ENCODE peak calls at places on chromosomes 13 and 19, in five cellular contexts. T, Q, E, O and P are unnamed samples. For H3K9me3, the result is how much of the 10 kb centered on the place peaks cover.

GRCh38 chr13:39253774-39254173 is 215.5 kb downstream of the NHLRC3 start:
- DNase-seq in T (no peak), Q (no peak), E (peak), O (no peak), P (no peak)

GRCh38 chr19:3879656-3880055 is 829 bp upstream of the ATCAY start:
- DNase-seq in T (no peak), Q (no peak), E (no peak), O (no peak), P (no peak)

GRCh38 chr13:83995930-83996329 is 113.7 kb upstream of the SLITRK1 start:
- DNase-seq in T (no peak), Q (no peak), E (no peak), O (no peak), P (no peak)

GRCh38 chr19:35756373-35757230 is at the start of gene HSPB6:
- DNase-seq in T (peak), Q (no peak), E (peak), O (peak), P (peak)

GRCh38 chr19:4194353-4194752 is 11.9 kb downstream of the ANKRD24 start:
- DNase-seq in T (no peak), Q (no peak), E (no peak), O (no peak), P (no peak)

GRCh38 chr13:76823969-76824368 is 62.2 kb downstream of the KCTD12 start:
- DNase-seq in T (no peak), Q (no peak), E (no peak), O (no peak), P (no peak)

GRCh38 chr19:8001995-8002849 is 3.2 kb downstream of the ELAVL1 start:
- DNase-seq in T (peak), Q (peak), E (peak), O (peak), P (peak)

GRCh38 chr19:28242317-28242927 is 970.5 kb downstream of the UQCRFS1 start:
- DNase-seq in T (no peak), Q (peak), E (peak), O (no peak), P (no peak)

GRCh38 chr19:41886761-41887710 is 4.1 kb downstream of the ARHGEF1 start:
- DNase-seq in T (no peak), Q (no peak), E (no peak), O (no peak), P (no peak)

GRCh38 chr19:17078038-17078919 is 2.7 kb downstream of the MYO9B start:
- DNase-seq in T (peak), Q (no peak), E (no peak), O (no peak), P (no peak)
- H3K4me3 ChIP-seq in T (no peak), Q (no peak), E (peak), O (no peak), P (no peak)

GRCh38 chr19:10971107-10971715 is 10.4 kb downstream of the SMARCA4 start:
- DNase-seq in T (no peak), Q (no peak), E (no peak), O (no peak), P (no peak)

GRCh38 chr19:10966809-10967208 is 6.0 kb downstream of the SMARCA4 start:
- DNase-seq in T (no peak), Q (no peak), E (no peak), O (no peak), P (no peak)

GRCh38 chr19:10964903-10965302 is 4.1 kb downstream of the SMARCA4 start:
- DNase-seq in T (no peak), Q (no peak), E (no peak), O (no peak), P (no peak)

GRCh38 chr19:10965398-10965797 is 4.6 kb downstream of the SMARCA4 start:
- DNase-seq in T (no peak), Q (no peak), E (no peak), O (no peak), P (no peak)

DNA sequence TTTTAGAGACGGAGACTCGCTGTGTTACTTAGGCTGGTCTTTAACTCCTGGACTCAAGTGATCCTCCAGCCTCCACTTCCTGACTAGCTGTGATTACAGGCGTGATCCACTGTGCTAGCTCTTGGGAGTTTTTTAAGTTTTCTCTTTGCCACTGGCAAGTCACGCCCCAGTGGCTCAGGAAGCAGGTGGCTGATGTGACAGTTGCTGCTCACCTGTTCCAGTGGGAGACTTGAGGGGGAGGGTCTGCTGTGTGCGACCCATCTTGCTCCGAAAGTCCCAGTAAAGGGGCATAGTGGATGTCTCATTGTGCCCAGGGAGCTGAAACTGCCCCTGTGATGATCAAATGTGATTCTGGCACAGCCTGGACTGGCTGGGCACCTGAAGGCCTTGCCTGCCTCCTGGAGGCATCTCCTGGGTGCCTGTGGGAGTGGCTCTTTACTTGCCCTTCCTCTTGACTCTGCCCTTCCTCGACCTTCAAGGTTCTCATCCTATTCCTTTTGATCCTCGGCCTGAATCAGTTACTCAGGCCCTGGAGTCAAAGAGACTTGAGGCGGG is 7.8 kb downstream of the SMARCA4 start:
- DNase-seq in T (no peak), Q (no peak), E (no peak), O (no peak), P (no peak)
- TF ChIP-seq CTCF in T (no peak), Q (no peak), E (no peak), O (no peak), P (no peak)

GRCh38 chr13:69423844-69424243 is 683.8 kb upstream of the ATXN8OS start:
- DNase-seq in T (no peak), Q (no peak), E (no peak), O (no peak), P (no peak)

GRCh38 chr13:69425235-69425634 is 682.4 kb upstream of the ATXN8OS start:
- DNase-seq in T (no peak), Q (no peak), E (no peak), O (no peak), P (no peak)
- H3K9me3 ChIP-seq in T (under half), Q (under half), E (under half), O (under half), P (under half)

GRCh38 chr13:42271337-42272114 is 426 bp upstream of the AKAP11 start:
- DNase-seq in T (peak), Q (peak), E (peak), O (peak), P (peak)

GRCh38 chr13:42272776-42273175 is 824 bp downstream of the AKAP11 start:
- DNase-seq in T (no peak), Q (no peak), E (peak), O (no peak), P (no peak)

GRCh38 chr13:42272115-42272756 is at the start of gene AKAP11:
- DNase-seq in T (peak), Q (peak), E (peak), O (peak), P (peak)

GRCh38 chr13:42270857-42271215 is 1.1 kb upstream of the AKAP11 start:
- DNase-seq in T (no peak), Q (no peak), E (no peak), O (no peak), P (no peak)

GRCh38 chr13:42270160-42270856 is 1.6 kb upstream of the AKAP11 start:
- DNase-seq in T (no peak), Q (no peak), E (no peak), O (no peak), P (no peak)
- H3K4me3 ChIP-seq in T (no peak), Q (no peak), E (no peak), O (no peak), P (no peak)

GRCh38 chr13:29418026-29418425 is 177.5 kb downstream of the SLC7A1 start:
- DNase-seq in T (no peak), Q (no peak), E (no peak), O (no peak), P (no peak)
- TF ChIP-seq CTCF in T (no peak), Q (peak), E (no peak), O (no peak), P (no peak)

GRCh38 chr13:45750566-45750965 is 48.4 kb downstream of the CBY2 start:
- DNase-seq in T (no peak), Q (no peak), E (no peak), O (no peak), P (no peak)

GRCh38 chr13:45749026-45749759 is 47.1 kb downstream of the CBY2 start:
- DNase-seq in T (no peak), Q (no peak), E (no peak), O (no peak), P (no peak)

GRCh38 chr13:45742985-45743384 is 40.9 kb downstream of the CBY2 start:
- DNase-seq in T (no peak), Q (no peak), E (no peak), O (no peak), P (no peak)

GRCh38 chr13:45744979-45745378 is 42.9 kb downstream of the CBY2 start:
- DNase-seq in T (no peak), Q (no peak), E (no peak), O (no peak), P (no peak)

DNA sequence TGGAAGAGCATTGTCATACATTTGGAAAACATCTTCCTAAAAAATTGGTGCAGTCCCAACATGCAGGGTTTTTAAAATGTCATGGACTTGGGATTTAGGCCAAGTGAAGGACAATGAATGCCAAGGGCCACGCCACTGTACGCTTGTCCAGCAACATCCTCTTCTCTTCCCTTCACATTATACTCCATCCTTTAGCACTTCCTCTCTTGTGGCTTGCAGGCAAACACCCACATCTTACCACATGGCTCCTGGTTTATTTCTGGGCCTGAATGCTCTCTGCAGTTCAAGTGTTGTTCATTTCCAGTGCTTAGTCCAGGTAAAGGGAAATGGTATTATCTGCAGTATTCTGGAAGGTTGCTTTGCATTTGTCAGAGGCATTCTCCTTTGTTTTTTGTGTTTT is 45.0 kb downstream of the CBY2 start:
- DNase-seq in T (no peak), Q (no peak), E (no peak), O (no peak), P (no peak)
- H3K9me3 ChIP-seq in T (under half), Q (under half), E (under half), O (under half), P (under half)

GRCh38 chr13:74288361-74288911 is 154.2 kb upstream of the KLF12 start:
- DNase-seq in T (peak), Q (no peak), E (peak), O (peak), P (peak)
- H3K4me3 ChIP-seq in T (peak), Q (no peak), E (no peak), O (peak), P (peak)